ENCODE peak calls at places on chromosomes 4 and X, in six cellular contexts. C, G, V, D, O and R are unnamed samples.

GRCh38 chr4:145732416-145732815 is 52.5 kb downstream of the C4orf51 start:
- DNase-seq in C (no peak), G (no peak), V (no peak), D (no peak), O (peak), R (peak)

GRCh38 chr4:48906283-48907173 is at the start of gene OCIAD2:
- DNase-seq in C (peak), G (peak), V (peak), D (peak), O (peak), R (peak)

GRCh38 chrX:80808160-80808735 is 1.4 kb downstream of the BRWD3 start:
- DNase-seq in C (peak), G (peak), V (peak), D (peak), O (peak), R (peak)

GRCh38 chr4:157204634-157205244 is 15.8 kb upstream of the GRIA2 start:
- DNase-seq in C (peak), G (no peak), V (peak), D (no peak), O (peak), R (peak)

GRCh38 chrX:1587161-1587560 is 4.2 kb upstream of the AKAP17A start:
- DNase-seq in C (no peak), G (no peak), V (no peak), D (no peak), O (no peak), R (no peak)

GRCh38 chr4:25813705-25814104 is 49.1 kb downstream of the SEL1L3 start:
- DNase-seq in C (peak), G (no peak), V (no peak), D (no peak), O (no peak), R (peak)

GRCh38 chr4:38949416-38950051 is 81.9 kb downstream of the FAM114A1 start:
- DNase-seq in C (peak), G (no peak), V (no peak), D (no peak), O (no peak), R (peak)

GRCh38 chr4:118968006-118968405 is 79.4 kb downstream of the SYNPO2 start:
- DNase-seq in C (no peak), G (no peak), V (peak), D (no peak), O (peak), R (peak)

GRCh38 chrX:37746951-37747350 is 32.9 kb upstream of the CYBB start:
- DNase-seq in C (no peak), G (no peak), V (no peak), D (no peak), O (no peak), R (no peak)

GRCh38 chr4:89797117-89797516 is 39.8 kb downstream of the SNCA start:
- DNase-seq in C (peak), G (no peak), V (no peak), D (no peak), O (no peak), R (peak)

GRCh38 chr4:183721207-183722081 is 62.4 kb downstream of the TRAPPC11 start:
- DNase-seq in C (peak), G (peak), V (peak), D (peak), O (peak), R (no peak)

GRCh38 chr4:110480031-110480549 is 4.1 kb downstream of the ENPEP start:
- DNase-seq in C (peak), G (no peak), V (no peak), D (peak), O (no peak), R (peak)

GRCh38 chr4:78939667-78940008 is 400 bp upstream of the PAQR3 start:
- DNase-seq in C (no peak), G (no peak), V (no peak), D (no peak), O (peak), R (no peak)

GRCh38 chr4:180059216-180059881 is 2183.9 kb upstream of the TENM3 start:
- DNase-seq in C (no peak), G (peak), V (peak), D (no peak), O (peak), R (no peak)

GRCh38 chrX:85243761-85244410 is at the start of the genes SATL1 and ZNF711:
- DNase-seq in C (peak), G (peak), V (peak), D (peak), O (peak), R (no peak)

GRCh38 chr4:108171541-108172230 is 3.0 kb upstream of the LEF1 start:
- DNase-seq in C (no peak), G (no peak), V (no peak), D (no peak), O (no peak), R (no peak)

GRCh38 chr4:5899396-5899795 is 6.5 kb upstream of the CRMP1 start:
- DNase-seq in C (no peak), G (no peak), V (no peak), D (no peak), O (no peak), R (no peak)

GRCh38 chr4:121758896-121759568 is 5.9 kb downstream of the SMIM43 start:
- DNase-seq in C (peak), G (no peak), V (no peak), D (peak), O (no peak), R (peak)

GRCh38 chr4:89640620-89641366 is 196.2 kb downstream of the SNCA start:
- DNase-seq in C (peak), G (no peak), V (peak), D (peak), O (peak), R (peak)

GRCh38 chr4:6245246-6246169 is 24.1 kb upstream of the WFS1 start:
- DNase-seq in C (no peak), G (no peak), V (no peak), D (no peak), O (no peak), R (no peak)

GRCh38 chrX:18098704-18099103 is 122.0 kb downstream of the BEND2 start:
- DNase-seq in C (no peak), G (no peak), V (no peak), D (no peak), O (no peak), R (no peak)

GRCh38 chrX:53481093-53481492 is 46.9 kb upstream of the HSD17B10 start:
- DNase-seq in C (peak), G (no peak), V (peak), D (no peak), O (peak), R (peak)

GRCh38 chrX:63330681-63331080 is 20.5 kb downstream of the SPIN4 start:
- DNase-seq in C (peak), G (no peak), V (no peak), D (no peak), O (no peak), R (peak)

GRCh38 chr4:147134536-147135210 is 189.0 kb upstream of the TTC29 start:
- DNase-seq in C (no peak), G (no peak), V (no peak), D (no peak), O (no peak), R (no peak)

GRCh38 chrX:148947399-148948025 is 447.1 kb downstream of the AFF2 start:
- DNase-seq in C (no peak), G (no peak), V (no peak), D (no peak), O (no peak), R (no peak)